ENCODE peak calls at places on chromosomes 3 and 15, in five cellular contexts. Y is HCEC 1CT; O is central memory CD4-positive, alpha-beta T cell; M is brain pericyte; S is NCI-H774. G is an unnamed sample.

GRCh38 chr3:78689378-78689777 is 1078.4 kb downstream of the ROBO1 start:
- DNase-seq in Y (no peak), O (no peak), M (no peak), S (peak), G (no peak)

GRCh38 chr3:129657261-129658046 is 51.0 kb upstream of the PLXND1 start:
- DNase-seq in Y (peak), O (no peak), M (no peak), S (no peak), G (no peak)

GRCh38 chr3:157807286-157807685 is 298.9 kb downstream of the SHOX2 start:
- DNase-seq in Y (peak), O (no peak), M (no peak), S (no peak), G (no peak)

GRCh38 chr3:38601971-38602550 is 47.4 kb downstream of the SCN5A start:
- DNase-seq in Y (no peak), O (no peak), M (no peak), S (no peak), G (no peak)

GRCh38 chr15:94287794-94288246 is 56.5 kb downstream of the MCTP2 start:
- DNase-seq in Y (no peak), O (peak), M (no peak), S (no peak), G (peak)

GRCh38 chr3:134430174-134430573 is 55.6 kb downstream of the ANAPC13 start:
- DNase-seq in Y (no peak), O (no peak), M (no peak), S (no peak), G (no peak)

GRCh38 chr3:133884547-133885240 is 11.0 kb downstream of the RAB6B start:
- DNase-seq in Y (no peak), O (no peak), M (no peak), S (no peak), G (no peak)

GRCh38 chr15:89654847-89655805 is at the start of gene KIF7:
- DNase-seq in Y (peak), O (no peak), M (no peak), S (no peak), G (no peak)

GRCh38 chr3:189490749-189491148 is 140.4 kb upstream of the TP63 start:
- DNase-seq in Y (peak), O (no peak), M (no peak), S (no peak), G (no peak)

GRCh38 chr3:179606534-179607085 is 2.0 kb downstream of the NDUFB5 start:
- DNase-seq in Y (no peak), O (no peak), M (no peak), S (no peak), G (no peak)

GRCh38 chr3:144031938-144032337 is 60.3 kb downstream of the DIPK2A start:
- DNase-seq in Y (no peak), O (no peak), M (no peak), S (no peak), G (no peak)

GRCh38 chr3:46946856-46947544 is 29.5 kb downstream of the CCDC12 start:
- DNase-seq in Y (no peak), O (peak), M (no peak), S (no peak), G (peak)

GRCh38 chr15:35603298-35603697 is 57.3 kb upstream of the DPH6 start:
- DNase-seq in Y (peak), O (no peak), M (no peak), S (no peak), G (no peak)

GRCh38 chr15:100767002-100767825 is 112.4 kb upstream of the ALDH1A3 start:
- DNase-seq in Y (no peak), O (no peak), M (no peak), S (no peak), G (no peak)

GRCh38 chr3:46922871-46923558 is 45.5 kb downstream of the PTH1R start:
- DNase-seq in Y (no peak), O (no peak), M (no peak), S (no peak), G (no peak)

GRCh38 chr3:183285828-183286457 is 32.9 kb downstream of the B3GNT5 start:
- DNase-seq in Y (peak), O (peak), M (peak), S (peak), G (peak)

GRCh38 chr3:66413151-66413751 is 87.6 kb downstream of the LRIG1 start:
- DNase-seq in Y (peak), O (no peak), M (no peak), S (no peak), G (no peak)

GRCh38 chr3:10437272-10437994 is 68.0 kb downstream of the ATP2B2 start:
- DNase-seq in Y (peak), O (peak), M (peak), S (no peak), G (peak)

GRCh38 chr3:181715601-181716340 is 4.0 kb downstream of the SOX2 start:
- DNase-seq in Y (no peak), O (no peak), M (no peak), S (peak), G (no peak)

GRCh38 chr15:68815598-68815997 is 5.1 kb downstream of the ANP32A start:
- DNase-seq in Y (peak), O (no peak), M (no peak), S (no peak), G (no peak)

GRCh38 chr3:127820871-127821853 is 1.2 kb downstream of the MGLL start:
- DNase-seq in Y (peak), O (no peak), M (no peak), S (peak), G (no peak)

GRCh38 chr3:49727154-49727923 is 3.6 kb upstream of the GMPPB start:
- DNase-seq in Y (no peak), O (no peak), M (no peak), S (no peak), G (no peak)

GRCh38 chr15:25693321-25694237 is 169.5 kb downstream of the ATP10A start:
- DNase-seq in Y (no peak), O (no peak), M (no peak), S (no peak), G (no peak)

G was measured in stimulated activated naive CD4-positive, alpha-beta T cell treated with Interleukin-2 at 50 U/mL for 16 hours.